ENCODE peak calls at places on chromosomes 7 and 10, in eight cellular contexts. One of them, this sample, is unnamed. For H3K4me1, the result is how much of the 10 kb centered on the place peaks cover.

GRCh38 chr7:106485031-106485551 is 175.9 kb downstream of the CCDC71L start:
- DNase-seq in psoas muscle: no peak
- DNase-seq in cardiac muscle cell: peak
- DNase-seq in left ventricle myocardium inferior: no peak
- DNase-seq in colonic mucosa: no peak
- DNase-seq in stomach: no peak
- DNase-seq in ascending aorta: no peak
- DNase-seq in HCT116: no peak
- DNase-seq in this sample: no peak

GRCh38 chr7:92750961-92751360 is 85.4 kb downstream of the CDK6 start:
- DNase-seq in psoas muscle: no peak
- DNase-seq in cardiac muscle cell: no peak
- DNase-seq in left ventricle myocardium inferior: no peak
- DNase-seq in colonic mucosa: no peak
- DNase-seq in stomach: no peak
- DNase-seq in ascending aorta: no peak
- DNase-seq in HCT116: no peak
- DNase-seq in this sample: no peak

GRCh38 chr10:20817646-20818045 is 79.5 kb downstream of the NEBL start:
- DNase-seq in psoas muscle: no peak
- DNase-seq in cardiac muscle cell: no peak
- DNase-seq in left ventricle myocardium inferior: no peak
- DNase-seq in colonic mucosa: no peak
- DNase-seq in stomach: no peak
- DNase-seq in ascending aorta: no peak
- DNase-seq in HCT116: no peak
- DNase-seq in this sample: no peak

GRCh38 chr10:46225597-46225996 is 61.2 kb upstream of the ANTXRL start:
- DNase-seq in psoas muscle: no peak
- DNase-seq in cardiac muscle cell: no peak
- DNase-seq in left ventricle myocardium inferior: no peak
- DNase-seq in colonic mucosa: peak
- DNase-seq in stomach: peak
- DNase-seq in ascending aorta: no peak
- DNase-seq in HCT116: no peak
- DNase-seq in this sample: no peak

GRCh38 chr10:100238429-100238828 is 9.0 kb upstream of the CHUK start:
- DNase-seq in psoas muscle: no peak
- DNase-seq in cardiac muscle cell: no peak
- DNase-seq in left ventricle myocardium inferior: no peak
- DNase-seq in colonic mucosa: no peak
- DNase-seq in stomach: no peak
- DNase-seq in ascending aorta: no peak
- DNase-seq in HCT116: no peak
- DNase-seq in this sample: no peak

GRCh38 chr7:91916068-91916440 is 24.6 kb upstream of the AKAP9 start:
- DNase-seq in psoas muscle: no peak
- DNase-seq in cardiac muscle cell: no peak
- DNase-seq in left ventricle myocardium inferior: no peak
- DNase-seq in colonic mucosa: no peak
- DNase-seq in stomach: no peak
- DNase-seq in ascending aorta: no peak
- DNase-seq in HCT116: no peak
- DNase-seq in this sample: no peak

GRCh38 chr7:100914879-100915442 is 19.3 kb upstream of the ACHE start:
- DNase-seq in psoas muscle: no peak
- DNase-seq in cardiac muscle cell: no peak
- DNase-seq in left ventricle myocardium inferior: no peak
- DNase-seq in colonic mucosa: no peak
- DNase-seq in stomach: no peak
- DNase-seq in ascending aorta: no peak
- DNase-seq in HCT116: no peak
- DNase-seq in this sample: no peak

GRCh38 chr10:132560248-132560731 is 22.7 kb downstream of the INPP5A start:
- DNase-seq in psoas muscle: no peak
- DNase-seq in cardiac muscle cell: peak
- DNase-seq in left ventricle myocardium inferior: no peak
- DNase-seq in colonic mucosa: no peak
- DNase-seq in stomach: no peak
- DNase-seq in ascending aorta: no peak
- DNase-seq in HCT116: no peak
- DNase-seq in this sample: no peak

GRCh38 chr10:3108575-3109105 is 41.3 kb downstream of the PFKP start:
- DNase-seq in psoas muscle: no peak
- DNase-seq in cardiac muscle cell: no peak
- DNase-seq in left ventricle myocardium inferior: no peak
- DNase-seq in colonic mucosa: no peak
- DNase-seq in stomach: no peak
- DNase-seq in ascending aorta: no peak
- DNase-seq in HCT116: no peak
- DNase-seq in this sample: no peak

GRCh38 chr7:80095545-80095944 is 39.1 kb upstream of the GNAI1 start:
- DNase-seq in psoas muscle: no peak
- DNase-seq in cardiac muscle cell: peak
- DNase-seq in left ventricle myocardium inferior: no peak
- DNase-seq in colonic mucosa: no peak
- DNase-seq in stomach: no peak
- DNase-seq in ascending aorta: no peak
- DNase-seq in HCT116: no peak
- DNase-seq in this sample: no peak

GRCh38 chr10:78754269-78755074 is 314.3 kb upstream of the ZMIZ1 start:
- DNase-seq in psoas muscle: no peak
- DNase-seq in cardiac muscle cell: peak
- DNase-seq in left ventricle myocardium inferior: no peak
- DNase-seq in colonic mucosa: no peak
- DNase-seq in stomach: no peak
- DNase-seq in ascending aorta: no peak
- DNase-seq in HCT116: no peak
- DNase-seq in this sample: no peak

GRCh38 chr7:150944066-150945042 is 33.8 kb downstream of the KCNH2 start:
- DNase-seq in psoas muscle: no peak
- DNase-seq in cardiac muscle cell: no peak
- DNase-seq in left ventricle myocardium inferior: no peak
- DNase-seq in colonic mucosa: no peak
- DNase-seq in stomach: no peak
- DNase-seq in ascending aorta: no peak
- DNase-seq in HCT116: no peak
- DNase-seq in this sample: peak
- H3K4me1 ChIP-seq in psoas muscle: under half
- H3K4me1 ChIP-seq in cardiac muscle cell: under half
- H3K4me1 ChIP-seq in left ventricle myocardium inferior: half or more
- H3K4me1 ChIP-seq in colonic mucosa: under half
- H3K4me1 ChIP-seq in stomach: half or more
- H3K4me1 ChIP-seq in ascending aorta: under half
- H3K4me1 ChIP-seq in HCT116: under half
- H3K4me1 ChIP-seq in this sample: under half

GRCh38 chr7:140317999-140318398 is 80.3 kb downstream of the SLC37A3 start:
- DNase-seq in psoas muscle: no peak
- DNase-seq in cardiac muscle cell: no peak
- DNase-seq in left ventricle myocardium inferior: no peak
- DNase-seq in colonic mucosa: no peak
- DNase-seq in stomach: no peak
- DNase-seq in ascending aorta: no peak
- DNase-seq in HCT116: no peak
- DNase-seq in this sample: no peak

GRCh38 chr7:140317597-140317996 is 80.7 kb downstream of the SLC37A3 start:
- DNase-seq in psoas muscle: no peak
- DNase-seq in cardiac muscle cell: no peak
- DNase-seq in left ventricle myocardium inferior: no peak
- DNase-seq in colonic mucosa: no peak
- DNase-seq in stomach: no peak
- DNase-seq in ascending aorta: no peak
- DNase-seq in HCT116: no peak
- DNase-seq in this sample: no peak

GRCh38 chr7:140314571-140315480 is 83.5 kb downstream of the SLC37A3 start:
- DNase-seq in psoas muscle: no peak
- DNase-seq in cardiac muscle cell: no peak
- DNase-seq in left ventricle myocardium inferior: no peak
- DNase-seq in colonic mucosa: no peak
- DNase-seq in stomach: no peak
- DNase-seq in ascending aorta: no peak
- DNase-seq in HCT116: no peak
- DNase-seq in this sample: no peak

GRCh38 chr7:140316165-140316661 is 82.1 kb downstream of the SLC37A3 start:
- DNase-seq in psoas muscle: peak
- DNase-seq in cardiac muscle cell: peak
- DNase-seq in left ventricle myocardium inferior: peak
- DNase-seq in colonic mucosa: peak
- DNase-seq in stomach: peak
- DNase-seq in ascending aorta: peak
- DNase-seq in HCT116: peak
- DNase-seq in this sample: peak

DNA sequence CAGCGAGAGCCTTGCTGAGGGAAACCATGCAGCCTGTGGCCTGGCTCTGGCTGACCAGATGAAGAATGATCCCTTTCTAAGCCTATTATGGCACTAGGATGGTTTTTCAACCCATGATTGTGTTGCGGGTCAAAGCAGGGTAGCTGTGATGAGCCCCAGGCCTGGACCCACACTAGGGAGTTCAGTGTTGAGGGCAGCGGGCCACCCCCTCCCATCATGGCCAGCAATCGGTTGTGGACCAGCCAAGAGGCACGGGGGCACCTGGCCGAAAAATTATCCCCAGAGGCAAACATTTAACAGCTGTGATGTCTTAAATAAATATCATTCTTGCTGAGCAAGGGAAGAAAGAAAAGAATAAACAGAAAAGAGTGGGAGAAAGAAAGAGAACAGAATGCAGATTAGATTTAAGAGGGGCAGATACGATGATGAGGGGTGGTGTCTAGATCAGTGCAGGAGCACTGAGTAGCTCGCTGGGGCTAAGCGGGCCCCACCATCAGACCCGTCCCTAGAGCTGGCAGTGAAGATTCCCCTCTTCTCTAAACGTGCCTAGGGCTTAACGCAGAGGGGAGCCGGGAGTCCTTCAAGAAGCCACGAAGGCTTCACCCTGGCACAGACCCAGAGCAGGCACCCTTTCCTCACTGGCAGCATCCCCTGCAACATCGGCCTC is 82.7 kb downstream of the SLC37A3 start:
- DNase-seq in psoas muscle: no peak
- DNase-seq in cardiac muscle cell: no peak
- DNase-seq in left ventricle myocardium inferior: no peak
- DNase-seq in colonic mucosa: no peak
- DNase-seq in stomach: no peak
- DNase-seq in ascending aorta: no peak
- DNase-seq in HCT116: no peak
- DNase-seq in this sample: no peak
- H3K4me1 ChIP-seq in psoas muscle: under half
- H3K4me1 ChIP-seq in cardiac muscle cell: under half
- H3K4me1 ChIP-seq in left ventricle myocardium inferior: under half
- H3K4me1 ChIP-seq in colonic mucosa: under half
- H3K4me1 ChIP-seq in stomach: under half
- H3K4me1 ChIP-seq in ascending aorta: under half
- H3K4me1 ChIP-seq in HCT116: under half
- H3K4me1 ChIP-seq in this sample: under half

GRCh38 chr7:54837167-54837566 is 78.2 kb upstream of the SEC61G start:
- DNase-seq in psoas muscle: peak
- DNase-seq in cardiac muscle cell: no peak
- DNase-seq in left ventricle myocardium inferior: no peak
- DNase-seq in colonic mucosa: no peak
- DNase-seq in stomach: no peak
- DNase-seq in ascending aorta: no peak
- DNase-seq in HCT116: no peak
- DNase-seq in this sample: peak

GRCh38 chr7:54837761-54838539 is 78.9 kb upstream of the SEC61G start:
- DNase-seq in psoas muscle: no peak
- DNase-seq in cardiac muscle cell: no peak
- DNase-seq in left ventricle myocardium inferior: no peak
- DNase-seq in colonic mucosa: no peak
- DNase-seq in stomach: no peak
- DNase-seq in ascending aorta: no peak
- DNase-seq in HCT116: no peak
- DNase-seq in this sample: no peak

GRCh38 chr7:54841772-54842707 is 83.0 kb upstream of the SEC61G start:
- DNase-seq in psoas muscle: peak
- DNase-seq in cardiac muscle cell: peak
- DNase-seq in left ventricle myocardium inferior: peak
- DNase-seq in colonic mucosa: peak
- DNase-seq in stomach: no peak
- DNase-seq in ascending aorta: no peak
- DNase-seq in HCT116: peak
- DNase-seq in this sample: no peak

GRCh38 chr7:54838540-54838925 is 79.5 kb upstream of the SEC61G start:
- DNase-seq in psoas muscle: no peak
- DNase-seq in cardiac muscle cell: no peak
- DNase-seq in left ventricle myocardium inferior: no peak
- DNase-seq in colonic mucosa: no peak
- DNase-seq in stomach: no peak
- DNase-seq in ascending aorta: no peak
- DNase-seq in HCT116: no peak
- DNase-seq in this sample: no peak

DNA sequence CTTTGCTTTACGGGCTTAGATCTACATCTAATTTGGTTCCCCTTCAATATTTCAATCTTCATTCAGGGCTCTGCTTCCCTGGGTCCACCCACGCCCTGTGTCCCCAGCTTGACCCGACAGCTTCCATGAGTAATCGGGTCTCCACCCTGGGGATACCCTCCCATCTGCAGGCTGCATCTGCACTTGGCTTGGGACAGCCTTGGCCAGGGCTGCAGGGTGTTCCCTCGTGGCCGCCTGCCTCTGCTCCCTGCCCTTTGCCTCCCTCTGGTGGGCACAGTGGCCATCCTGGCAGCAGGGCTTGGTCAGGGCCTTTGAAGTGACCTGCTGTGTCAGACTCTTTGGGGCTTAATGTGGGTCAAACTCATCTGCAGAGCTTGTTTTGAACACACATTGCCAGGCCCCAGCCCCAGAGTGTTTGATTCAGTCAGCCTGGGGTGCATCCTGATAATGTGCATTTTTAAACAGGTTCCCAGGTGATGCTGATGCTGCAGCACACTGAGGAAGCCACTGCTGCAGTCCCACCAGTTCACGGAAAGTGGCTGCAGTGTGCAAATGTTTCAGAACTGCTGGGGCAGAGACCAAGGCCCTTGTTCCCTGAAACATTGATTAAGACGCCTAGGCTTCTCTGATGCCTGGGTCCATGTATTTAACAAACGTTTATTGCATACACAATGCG is 80.7 kb upstream of the SEC61G start:
- DNase-seq in psoas muscle: peak
- DNase-seq in cardiac muscle cell: peak
- DNase-seq in left ventricle myocardium inferior: peak
- DNase-seq in colonic mucosa: peak
- DNase-seq in stomach: peak
- DNase-seq in ascending aorta: no peak
- DNase-seq in HCT116: peak
- DNase-seq in this sample: peak
- H3K4me1 ChIP-seq in psoas muscle: under half
- H3K4me1 ChIP-seq in cardiac muscle cell: under half
- H3K4me1 ChIP-seq in left ventricle myocardium inferior: under half
- H3K4me1 ChIP-seq in colonic mucosa: under half
- H3K4me1 ChIP-seq in stomach: under half
- H3K4me1 ChIP-seq in ascending aorta: under half
- H3K4me1 ChIP-seq in HCT116: under half
- H3K4me1 ChIP-seq in this sample: under half

GRCh38 chr7:2513702-2514101 is 5.9 kb upstream of the LFNG start:
- DNase-seq in psoas muscle: no peak
- DNase-seq in cardiac muscle cell: no peak
- DNase-seq in left ventricle myocardium inferior: no peak
- DNase-seq in colonic mucosa: no peak
- DNase-seq in stomach: no peak
- DNase-seq in ascending aorta: no peak
- DNase-seq in HCT116: no peak
- DNase-seq in this sample: no peak
- H3K4me1 ChIP-seq in psoas muscle: under half
- H3K4me1 ChIP-seq in cardiac muscle cell: under half
- H3K4me1 ChIP-seq in left ventricle myocardium inferior: half or more
- H3K4me1 ChIP-seq in colonic mucosa: under half
- H3K4me1 ChIP-seq in stomach: half or more
- H3K4me1 ChIP-seq in ascending aorta: under half
- H3K4me1 ChIP-seq in HCT116: under half
- H3K4me1 ChIP-seq in this sample: under half

GRCh38 chr10:34713875-34714274 is 101.2 kb downstream of the PARD3 start:
- DNase-seq in psoas muscle: no peak
- DNase-seq in cardiac muscle cell: no peak
- DNase-seq in left ventricle myocardium inferior: no peak
- DNase-seq in colonic mucosa: no peak
- DNase-seq in stomach: no peak
- DNase-seq in ascending aorta: no peak
- DNase-seq in HCT116: no peak
- DNase-seq in this sample: no peak
- H3K4me1 ChIP-seq in psoas muscle: half or more
- H3K4me1 ChIP-seq in cardiac muscle cell: under half
- H3K4me1 ChIP-seq in left ventricle myocardium inferior: half or more
- H3K4me1 ChIP-seq in colonic mucosa: under half
- H3K4me1 ChIP-seq in stomach: half or more
- H3K4me1 ChIP-seq in ascending aorta: under half
- H3K4me1 ChIP-seq in HCT116: under half
- H3K4me1 ChIP-seq in this sample: under half